ENCODE peak calls at places on chromosomes 4 and X, in four cellular contexts. One of them, this sample, is unnamed.

GRCh38 chrX:24838624-24839023 is 144.9 kb downstream of the POLA1 start:
- DNase-seq in activated CD4-positive, alpha-beta memory T cell treated with anti-CD3 and anti-CD28 coated beads, Interleukin-2, amount 10 ng/mL, durations not matched to agents 7 days and 5 days: no peak
- DNase-seq in AG09309: peak
- DNase-seq in GM20000: peak
- DNase-seq in this sample: no peak

GRCh38 chrX:112761239-112762207 is 79.1 kb downstream of the AMOT start:
- DNase-seq in activated CD4-positive, alpha-beta memory T cell treated with anti-CD3 and anti-CD28 coated beads, Interleukin-2, amount 10 ng/mL, durations not matched to agents 7 days and 5 days: no peak
- DNase-seq in AG09309: no peak
- DNase-seq in GM20000: peak
- DNase-seq in this sample: no peak

GRCh38 chrX:129097668-129098067 is 425.6 kb downstream of the SMARCA1 start:
- DNase-seq in activated CD4-positive, alpha-beta memory T cell treated with anti-CD3 and anti-CD28 coated beads, Interleukin-2, amount 10 ng/mL, durations not matched to agents 7 days and 5 days: no peak
- DNase-seq in AG09309: no peak
- DNase-seq in GM20000: no peak
- DNase-seq in this sample: no peak

GRCh38 chr4:173005912-173006633 is 162.5 kb upstream of the GALNT7 start:
- DNase-seq in activated CD4-positive, alpha-beta memory T cell treated with anti-CD3 and anti-CD28 coated beads, Interleukin-2, amount 10 ng/mL, durations not matched to agents 7 days and 5 days: no peak
- DNase-seq in AG09309: no peak
- DNase-seq in GM20000: no peak
- DNase-seq in this sample: no peak

GRCh38 chr4:166197166-166197565 is 324.1 kb downstream of the TLL1 start:
- DNase-seq in activated CD4-positive, alpha-beta memory T cell treated with anti-CD3 and anti-CD28 coated beads, Interleukin-2, amount 10 ng/mL, durations not matched to agents 7 days and 5 days: no peak
- DNase-seq in AG09309: no peak
- DNase-seq in GM20000: no peak
- DNase-seq in this sample: no peak

GRCh38 chrX:119758682-119759332 is 419 bp downstream of the SOWAHD start:
- DNase-seq in activated CD4-positive, alpha-beta memory T cell treated with anti-CD3 and anti-CD28 coated beads, Interleukin-2, amount 10 ng/mL, durations not matched to agents 7 days and 5 days: peak
- DNase-seq in AG09309: no peak
- DNase-seq in GM20000: no peak
- DNase-seq in this sample: no peak

GRCh38 chr4:92618968-92619367 is 315.2 kb downstream of the GRID2 start:
- DNase-seq in activated CD4-positive, alpha-beta memory T cell treated with anti-CD3 and anti-CD28 coated beads, Interleukin-2, amount 10 ng/mL, durations not matched to agents 7 days and 5 days: no peak
- DNase-seq in AG09309: no peak
- DNase-seq in GM20000: no peak
- DNase-seq in this sample: no peak

GRCh38 chrX:151393514-151393913 is 3.5 kb upstream of the VMA21 start:
- DNase-seq in activated CD4-positive, alpha-beta memory T cell treated with anti-CD3 and anti-CD28 coated beads, Interleukin-2, amount 10 ng/mL, durations not matched to agents 7 days and 5 days: peak
- DNase-seq in AG09309: no peak
- DNase-seq in GM20000: peak
- DNase-seq in this sample: no peak

GRCh38 chr4:131091896-131092295 is 1995.9 kb downstream of the C4orf33 start:
- DNase-seq in activated CD4-positive, alpha-beta memory T cell treated with anti-CD3 and anti-CD28 coated beads, Interleukin-2, amount 10 ng/mL, durations not matched to agents 7 days and 5 days: no peak
- DNase-seq in AG09309: no peak
- DNase-seq in GM20000: peak
- DNase-seq in this sample: no peak

GRCh38 chr4:56129431-56129861 is 180.7 kb downstream of the CEP135 start:
- DNase-seq in activated CD4-positive, alpha-beta memory T cell treated with anti-CD3 and anti-CD28 coated beads, Interleukin-2, amount 10 ng/mL, durations not matched to agents 7 days and 5 days: peak
- DNase-seq in AG09309: no peak
- DNase-seq in GM20000: peak
- DNase-seq in this sample: no peak

GRCh38 chr4:180913750-180914149 is 1329.5 kb upstream of the TENM3 start:
- DNase-seq in activated CD4-positive, alpha-beta memory T cell treated with anti-CD3 and anti-CD28 coated beads, Interleukin-2, amount 10 ng/mL, durations not matched to agents 7 days and 5 days: no peak
- DNase-seq in AG09309: peak
- DNase-seq in GM20000: no peak
- DNase-seq in this sample: no peak

GRCh38 chrX:44043496-44043895 is 70.3 kb upstream of the NDP start:
- DNase-seq in activated CD4-positive, alpha-beta memory T cell treated with anti-CD3 and anti-CD28 coated beads, Interleukin-2, amount 10 ng/mL, durations not matched to agents 7 days and 5 days: no peak
- DNase-seq in AG09309: no peak
- DNase-seq in GM20000: no peak
- DNase-seq in this sample: no peak

GRCh38 chr4:38868055-38868965 is 704 bp downstream of the FAM114A1 start:
- DNase-seq in activated CD4-positive, alpha-beta memory T cell treated with anti-CD3 and anti-CD28 coated beads, Interleukin-2, amount 10 ng/mL, durations not matched to agents 7 days and 5 days: no peak
- DNase-seq in AG09309: no peak
- DNase-seq in GM20000: no peak
- DNase-seq in this sample: no peak

GRCh38 chr4:158322119-158322518 is 111.8 kb downstream of the TMEM144 start:
- DNase-seq in activated CD4-positive, alpha-beta memory T cell treated with anti-CD3 and anti-CD28 coated beads, Interleukin-2, amount 10 ng/mL, durations not matched to agents 7 days and 5 days: no peak
- DNase-seq in AG09309: peak
- DNase-seq in GM20000: no peak
- DNase-seq in this sample: no peak